ENCODE peak calls at places on chromosomes 5 and 9, in six cellular contexts. J, W, H, L, B and C are unnamed samples.

GRCh38 chr5:52906845-52907244 is 82.3 kb upstream of the ITGA2 start:
- DNase-seq in J (no peak), W (no peak), H (no peak), L (no peak), B (no peak), C (no peak)

GRCh38 chr5:166883016-166883415 is 1408.4 kb upstream of the WWC1 start:
- DNase-seq in J (no peak), W (peak), H (no peak), L (no peak), B (no peak), C (peak)

GRCh38 chr5:168645195-168645594 is 66.0 kb upstream of the PANK3 start:
- DNase-seq in J (no peak), W (no peak), H (no peak), L (no peak), B (no peak), C (no peak)

GRCh38 chr5:5492087-5492933 is 69.8 kb downstream of the ICE1 start:
- DNase-seq in J (peak), W (peak), H (peak), L (no peak), B (peak), C (peak)

GRCh38 chr9:135468866-135469521 is 10.6 kb upstream of the PPP1R26 start:
- DNase-seq in J (no peak), W (peak), H (no peak), L (no peak), B (no peak), C (peak)

GRCh38 chr9:72680593-72681317 is 159.3 kb downstream of the TMC1 start:
- DNase-seq in J (no peak), W (no peak), H (peak), L (peak), B (no peak), C (no peak)

GRCh38 chr5:157126-157715 is 34.1 kb upstream of the LRRC14B start:
- DNase-seq in J (no peak), W (no peak), H (peak), L (no peak), B (no peak), C (no peak)

GRCh38 chr9:80885894-80886293 is 803.5 kb downstream of the TLE1 start:
- DNase-seq in J (no peak), W (peak), H (peak), L (peak), B (no peak), C (no peak)

GRCh38 chr5:73120222-73121108 is at the start of gene TMEM171:
- DNase-seq in J (peak), W (peak), H (peak), L (peak), B (no peak), C (peak)

GRCh38 chr5:166046956-166047355 is 2244.5 kb upstream of the WWC1 start:
- DNase-seq in J (no peak), W (no peak), H (no peak), L (no peak), B (no peak), C (no peak)

GRCh38 chr5:177370488-177371119 is 12.9 kb downstream of the RGS14 start:
- DNase-seq in J (peak), W (peak), H (peak), L (peak), B (peak), C (peak)

GRCh38 chr9:91301161-91301560 is 60.6 kb downstream of the AUH start:
- DNase-seq in J (peak), W (peak), H (no peak), L (no peak), B (no peak), C (no peak)

GRCh38 chr9:76394896-76395244 is 644 bp upstream of the RFK start:
- DNase-seq in J (peak), W (no peak), H (peak), L (peak), B (peak), C (peak)

GRCh38 chr9:18393340-18394130 is 80.4 kb upstream of the ADAMTSL1 start:
- DNase-seq in J (peak), W (peak), H (no peak), L (no peak), B (no peak), C (peak)

GRCh38 chr5:50968296-50969206 is 302.1 kb downstream of the PARP8 start:
- DNase-seq in J (no peak), W (no peak), H (peak), L (no peak), B (no peak), C (no peak)

GRCh38 chr9:125544988-125545651 is 161.9 kb downstream of the MAPKAP1 start:
- DNase-seq in J (peak), W (no peak), H (no peak), L (no peak), B (no peak), C (no peak)

GRCh38 chr5:179331591-179331990 is 13.7 kb downstream of the ADAMTS2 start:
- DNase-seq in J (no peak), W (no peak), H (no peak), L (no peak), B (no peak), C (no peak)

GRCh38 chr5:14204785-14205321 is 61.7 kb downstream of the TRIO start:
- DNase-seq in J (peak), W (peak), H (no peak), L (no peak), B (no peak), C (peak)

GRCh38 chr5:14706615-14707021 is 42.1 kb downstream of the OTULIN start:
- DNase-seq in J (no peak), W (no peak), H (no peak), L (no peak), B (no peak), C (no peak)

GRCh38 chr9:12968093-12968492 is 193.3 kb downstream of the LURAP1L start:
- DNase-seq in J (no peak), W (no peak), H (no peak), L (no peak), B (no peak), C (no peak)

GRCh38 chr5:126954981-126955380 is 75.4 kb downstream of the MARCHF3 start:
- DNase-seq in J (no peak), W (no peak), H (no peak), L (no peak), B (no peak), C (no peak)

GRCh38 chr5:78501411-78502338 is 141.3 kb downstream of the SCAMP1 start:
- DNase-seq in J (no peak), W (peak), H (no peak), L (no peak), B (no peak), C (no peak)

GRCh38 chr9:97283768-97284167 is 23.7 kb upstream of the CCDC180 start:
- DNase-seq in J (no peak), W (no peak), H (no peak), L (no peak), B (no peak), C (no peak)

GRCh38 chr9:97280755-97281330 is 26.6 kb upstream of the CCDC180 start:
- DNase-seq in J (no peak), W (no peak), H (no peak), L (no peak), B (no peak), C (no peak)

GRCh38 chr9:97284798-97285197 is 22.7 kb upstream of the CCDC180 start:
- DNase-seq in J (no peak), W (no peak), H (no peak), L (no peak), B (no peak), C (no peak)
- TF ChIP-seq CTCF in J (no peak), W (no peak), H (peak), L (no peak), B (no peak), C (no peak)

GRCh38 chr9:108466238-108466637 is 389.5 kb downstream of the ACTL7B start:
- DNase-seq in J (no peak), W (no peak), H (no peak), L (no peak), B (no peak), C (no peak)
- TF ChIP-seq CTCF in J (no peak), W (no peak), H (no peak), L (no peak), B (no peak), C (no peak)

GRCh38 chr5:10277773-10278630 is 27.9 kb downstream of the CCT5 start:
- DNase-seq in J (no peak), W (no peak), H (no peak), L (no peak), B (no peak), C (no peak)

GRCh38 chr5:10276691-10277090 is 26.6 kb downstream of the CCT5 start:
- DNase-seq in J (no peak), W (no peak), H (no peak), L (no peak), B (no peak), C (no peak)

GRCh38 chr5:10278658-10279279 is 28.7 kb downstream of the CCT5 start:
- DNase-seq in J (peak), W (no peak), H (no peak), L (no peak), B (no peak), C (no peak)

GRCh38 chr5:10275460-10275859 is 25.4 kb downstream of the CCT5 start:
- DNase-seq in J (no peak), W (no peak), H (no peak), L (no peak), B (no peak), C (no peak)

DNA sequence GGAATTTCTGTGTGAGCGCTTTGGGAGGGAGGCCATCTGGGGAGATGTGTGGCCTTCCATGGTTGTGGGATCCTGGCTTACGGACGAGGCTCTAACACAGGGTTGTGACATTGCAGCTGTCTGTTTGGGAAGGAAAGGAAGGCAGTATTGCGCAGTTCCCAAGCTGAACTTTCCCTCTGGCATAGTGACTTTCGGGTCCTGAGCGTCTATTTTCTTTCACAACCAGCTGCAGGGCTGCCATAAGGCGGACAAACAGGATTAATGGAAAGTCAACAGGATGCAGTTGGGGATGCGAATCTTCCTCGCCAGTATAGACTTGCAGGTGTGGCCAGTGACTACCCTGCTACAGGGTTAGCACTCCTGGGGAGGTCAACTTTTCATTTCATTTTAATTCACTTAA is 25.9 kb downstream of the CCT5 start:
- DNase-seq in J (peak), W (no peak), H (no peak), L (no peak), B (no peak), C (no peak)
- TF ChIP-seq CTCF in J (no peak), W (no peak), H (no peak), L (no peak), B (no peak), C (no peak)

GRCh38 chr5:36692791-36693763 is 86.7 kb downstream of the SLC1A3 start:
- DNase-seq in J (peak), W (peak), H (peak), L (peak), B (peak), C (peak)
- TF ChIP-seq CTCF in J (peak), W (peak), H (peak), L (peak), B (peak), C (peak)